ENCODE peak calls at places on chromosomes 13 and 19, in five cellular contexts. One of them, this sample, is unnamed.

GRCh38 chr13:57925250-57925649 is 293.7 kb downstream of the PCDH17 start:
- DNase-seq in psoas muscle: no peak
- DNase-seq in GM23248: no peak
- DNase-seq in uterus: no peak
- DNase-seq in fibroblast of lung: peak
- DNase-seq in this sample: no peak

GRCh38 chr13:26619321-26619720 is 61.8 kb downstream of the WASF3 start:
- DNase-seq in psoas muscle: no peak
- DNase-seq in GM23248: peak
- DNase-seq in uterus: no peak
- DNase-seq in fibroblast of lung: peak
- DNase-seq in this sample: no peak

GRCh38 chr19:54383330-54383729 is 18.6 kb upstream of the LAIR1 start:
- DNase-seq in psoas muscle: no peak
- DNase-seq in GM23248: no peak
- DNase-seq in uterus: no peak
- DNase-seq in fibroblast of lung: no peak
- DNase-seq in this sample: no peak

GRCh38 chr19:18875726-18876125 is 20.2 kb downstream of the CERS1 start:
- DNase-seq in psoas muscle: no peak
- DNase-seq in GM23248: peak
- DNase-seq in uterus: no peak
- DNase-seq in fibroblast of lung: peak
- DNase-seq in this sample: no peak

GRCh38 chr19:21848706-21849105 is 12.7 kb upstream of the ZNF43 start:
- DNase-seq in psoas muscle: no peak
- DNase-seq in GM23248: no peak
- DNase-seq in uterus: no peak
- DNase-seq in fibroblast of lung: peak
- DNase-seq in this sample: peak

GRCh38 chr19:3249408-3249807 is 24.9 kb downstream of the CELF5 start:
- DNase-seq in psoas muscle: no peak
- DNase-seq in GM23248: no peak
- DNase-seq in uterus: no peak
- DNase-seq in fibroblast of lung: no peak
- DNase-seq in this sample: no peak

GRCh38 chr13:67620665-67621064 is 390.5 kb upstream of the PCDH9 start:
- DNase-seq in psoas muscle: no peak
- DNase-seq in GM23248: no peak
- DNase-seq in uterus: no peak
- DNase-seq in fibroblast of lung: peak
- DNase-seq in this sample: no peak

GRCh38 chr19:50607874-50608785 is 31.6 kb downstream of the SYT3 start:
- DNase-seq in psoas muscle: peak
- DNase-seq in GM23248: peak
- DNase-seq in uterus: peak
- DNase-seq in fibroblast of lung: peak
- DNase-seq in this sample: peak

GRCh38 chr19:56393119-56394012 is at the start of gene ZNF582:
- DNase-seq in psoas muscle: peak
- DNase-seq in GM23248: peak
- DNase-seq in uterus: peak
- DNase-seq in fibroblast of lung: peak
- DNase-seq in this sample: peak

GRCh38 chr19:18589380-18590272 is 1.0 kb downstream of the REX1BD start:
- DNase-seq in psoas muscle: peak
- DNase-seq in GM23248: peak
- DNase-seq in uterus: peak
- DNase-seq in fibroblast of lung: peak
- DNase-seq in this sample: peak

GRCh38 chr13:113954046-113954841 is 19.6 kb downstream of the C13orf46 start:
- DNase-seq in psoas muscle: peak
- DNase-seq in GM23248: no peak
- DNase-seq in uterus: no peak
- DNase-seq in fibroblast of lung: no peak
- DNase-seq in this sample: no peak

GRCh38 chr13:44576396-44577235 is 486 bp upstream of the TSC22D1 start:
- DNase-seq in psoas muscle: peak
- DNase-seq in GM23248: peak
- DNase-seq in uterus: peak
- DNase-seq in fibroblast of lung: no peak
- DNase-seq in this sample: peak

GRCh38 chr13:98619556-98619955 is 42.6 kb upstream of the STK24 start:
- DNase-seq in psoas muscle: no peak
- DNase-seq in GM23248: no peak
- DNase-seq in uterus: no peak
- DNase-seq in fibroblast of lung: no peak
- DNase-seq in this sample: no peak

GRCh38 chr19:30178721-30179402 is 193.3 kb upstream of the ZNF536 start:
- DNase-seq in psoas muscle: no peak
- DNase-seq in GM23248: no peak
- DNase-seq in uterus: no peak
- DNase-seq in fibroblast of lung: no peak
- DNase-seq in this sample: no peak

GRCh38 chr13:22312405-22312803 is 641.5 kb downstream of the FGF9 start:
- DNase-seq in psoas muscle: no peak
- DNase-seq in GM23248: no peak
- DNase-seq in uterus: no peak
- DNase-seq in fibroblast of lung: no peak
- DNase-seq in this sample: no peak

GRCh38 chr13:107124129-107124718 is 556.3 kb upstream of the ARGLU1 start:
- DNase-seq in psoas muscle: no peak
- DNase-seq in GM23248: peak
- DNase-seq in uterus: no peak
- DNase-seq in fibroblast of lung: peak
- DNase-seq in this sample: no peak

GRCh38 chr13:42377640-42378382 is 105.9 kb downstream of the AKAP11 start:
- DNase-seq in psoas muscle: no peak
- DNase-seq in GM23248: no peak
- DNase-seq in uterus: no peak
- DNase-seq in fibroblast of lung: no peak
- DNase-seq in this sample: no peak

GRCh38 chr13:31885994-31886393 is 145.6 kb upstream of the FRY start:
- DNase-seq in psoas muscle: no peak
- DNase-seq in GM23248: peak
- DNase-seq in uterus: no peak
- DNase-seq in fibroblast of lung: peak
- DNase-seq in this sample: no peak

GRCh38 chr13:27005976-27006518 is 165.6 kb downstream of the USP12 start:
- DNase-seq in psoas muscle: no peak
- DNase-seq in GM23248: no peak
- DNase-seq in uterus: no peak
- DNase-seq in fibroblast of lung: no peak
- DNase-seq in this sample: no peak

GRCh38 chr19:14164088-14164487 is 27.7 kb upstream of the ASF1B start:
- DNase-seq in psoas muscle: no peak
- DNase-seq in GM23248: no peak
- DNase-seq in uterus: no peak
- DNase-seq in fibroblast of lung: no peak
- DNase-seq in this sample: no peak

GRCh38 chr13:33931397-33931987 is 113.5 kb downstream of the RFC3 start:
- DNase-seq in psoas muscle: no peak
- DNase-seq in GM23248: peak
- DNase-seq in uterus: no peak
- DNase-seq in fibroblast of lung: peak
- DNase-seq in this sample: peak

GRCh38 chr13:51614350-51614786 is 30.1 kb downstream of the WDFY2 start:
- DNase-seq in psoas muscle: peak
- DNase-seq in GM23248: peak
- DNase-seq in uterus: no peak
- DNase-seq in fibroblast of lung: no peak
- DNase-seq in this sample: peak
- H3K27ac ChIP-seq in psoas muscle: no peak
- H3K27ac ChIP-seq in GM23248: peak
- H3K27ac ChIP-seq in uterus: no peak
- H3K27ac ChIP-seq in fibroblast of lung: no peak
- H3K27ac ChIP-seq in this sample: no peak

GRCh38 chr19:932647-933552 is 7.1 kb downstream of the ARID3A start:
- DNase-seq in psoas muscle: peak
- DNase-seq in GM23248: peak
- DNase-seq in uterus: peak
- DNase-seq in fibroblast of lung: peak
- DNase-seq in this sample: peak

GRCh38 chr19:934865-935422 is 9.1 kb downstream of the ARID3A start:
- DNase-seq in psoas muscle: peak
- DNase-seq in GM23248: peak
- DNase-seq in uterus: peak
- DNase-seq in fibroblast of lung: peak
- DNase-seq in this sample: peak

GRCh38 chr19:936175-936546 is 10.3 kb downstream of the ARID3A start:
- DNase-seq in psoas muscle: no peak
- DNase-seq in GM23248: no peak
- DNase-seq in uterus: no peak
- DNase-seq in fibroblast of lung: no peak
- DNase-seq in this sample: no peak

GRCh38 chr19:933553-933882 is 7.7 kb downstream of the ARID3A start:
- DNase-seq in psoas muscle: no peak
- DNase-seq in GM23248: no peak
- DNase-seq in uterus: no peak
- DNase-seq in fibroblast of lung: no peak
- DNase-seq in this sample: no peak

GRCh38 chr19:934197-934840 is 8.5 kb downstream of the ARID3A start:
- DNase-seq in psoas muscle: no peak
- DNase-seq in GM23248: no peak
- DNase-seq in uterus: no peak
- DNase-seq in fibroblast of lung: no peak
- DNase-seq in this sample: peak
- H3K27ac ChIP-seq in psoas muscle: peak
- H3K27ac ChIP-seq in GM23248: peak
- H3K27ac ChIP-seq in uterus: peak
- H3K27ac ChIP-seq in fibroblast of lung: peak
- H3K27ac ChIP-seq in this sample: peak

GRCh38 chr19:46958542-46958941 is 61.1 kb upstream of the NPAS1 start:
- DNase-seq in psoas muscle: no peak
- DNase-seq in GM23248: peak
- DNase-seq in uterus: no peak
- DNase-seq in fibroblast of lung: peak
- DNase-seq in this sample: no peak
- H3K27ac ChIP-seq in psoas muscle: no peak
- H3K27ac ChIP-seq in GM23248: peak
- H3K27ac ChIP-seq in uterus: no peak
- H3K27ac ChIP-seq in fibroblast of lung: no peak
- H3K27ac ChIP-seq in this sample: no peak

DNA sequence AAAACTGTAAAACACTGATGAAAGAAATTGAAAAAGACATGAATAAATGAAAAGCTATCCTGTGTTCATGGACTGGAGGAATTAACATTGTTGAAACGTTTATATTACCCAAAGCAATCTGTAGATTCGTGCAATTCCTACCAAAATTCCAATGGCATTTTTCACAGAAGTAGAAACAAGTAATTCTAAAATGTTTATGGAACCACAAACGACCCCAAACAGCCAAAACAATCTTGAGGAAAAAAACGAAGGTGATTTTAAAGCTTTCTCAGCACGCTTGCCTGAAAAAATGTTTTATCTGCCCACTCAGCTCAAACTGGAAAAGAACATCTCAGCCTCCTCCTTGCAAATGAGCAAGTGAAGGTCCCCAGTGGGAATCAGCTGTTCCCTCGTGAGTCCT is 255.9 kb upstream of the IRS2 start:
- DNase-seq in psoas muscle: no peak
- DNase-seq in GM23248: peak
- DNase-seq in uterus: no peak
- DNase-seq in fibroblast of lung: no peak
- DNase-seq in this sample: no peak
- H3K27ac ChIP-seq in psoas muscle: no peak
- H3K27ac ChIP-seq in GM23248: no peak
- H3K27ac ChIP-seq in uterus: no peak
- H3K27ac ChIP-seq in fibroblast of lung: no peak
- H3K27ac ChIP-seq in this sample: no peak

GRCh38 chr19:39141929-39142328 is 16.3 kb downstream of the PAK4 start:
- DNase-seq in psoas muscle: no peak
- DNase-seq in GM23248: no peak
- DNase-seq in uterus: no peak
- DNase-seq in fibroblast of lung: no peak
- DNase-seq in this sample: no peak

GRCh38 chr19:39140594-39140993 is 15.0 kb downstream of the PAK4 start:
- DNase-seq in psoas muscle: no peak
- DNase-seq in GM23248: no peak
- DNase-seq in uterus: no peak
- DNase-seq in fibroblast of lung: no peak
- DNase-seq in this sample: no peak

GRCh38 chr19:39138221-39139211 is 12.9 kb downstream of the PAK4 start:
- DNase-seq in psoas muscle: no peak
- DNase-seq in GM23248: no peak
- DNase-seq in uterus: no peak
- DNase-seq in fibroblast of lung: no peak
- DNase-seq in this sample: no peak

GRCh38 chr19:39140195-39140516 is 14.6 kb downstream of the PAK4 start:
- DNase-seq in psoas muscle: no peak
- DNase-seq in GM23248: no peak
- DNase-seq in uterus: no peak
- DNase-seq in fibroblast of lung: no peak
- DNase-seq in this sample: no peak

DNA sequence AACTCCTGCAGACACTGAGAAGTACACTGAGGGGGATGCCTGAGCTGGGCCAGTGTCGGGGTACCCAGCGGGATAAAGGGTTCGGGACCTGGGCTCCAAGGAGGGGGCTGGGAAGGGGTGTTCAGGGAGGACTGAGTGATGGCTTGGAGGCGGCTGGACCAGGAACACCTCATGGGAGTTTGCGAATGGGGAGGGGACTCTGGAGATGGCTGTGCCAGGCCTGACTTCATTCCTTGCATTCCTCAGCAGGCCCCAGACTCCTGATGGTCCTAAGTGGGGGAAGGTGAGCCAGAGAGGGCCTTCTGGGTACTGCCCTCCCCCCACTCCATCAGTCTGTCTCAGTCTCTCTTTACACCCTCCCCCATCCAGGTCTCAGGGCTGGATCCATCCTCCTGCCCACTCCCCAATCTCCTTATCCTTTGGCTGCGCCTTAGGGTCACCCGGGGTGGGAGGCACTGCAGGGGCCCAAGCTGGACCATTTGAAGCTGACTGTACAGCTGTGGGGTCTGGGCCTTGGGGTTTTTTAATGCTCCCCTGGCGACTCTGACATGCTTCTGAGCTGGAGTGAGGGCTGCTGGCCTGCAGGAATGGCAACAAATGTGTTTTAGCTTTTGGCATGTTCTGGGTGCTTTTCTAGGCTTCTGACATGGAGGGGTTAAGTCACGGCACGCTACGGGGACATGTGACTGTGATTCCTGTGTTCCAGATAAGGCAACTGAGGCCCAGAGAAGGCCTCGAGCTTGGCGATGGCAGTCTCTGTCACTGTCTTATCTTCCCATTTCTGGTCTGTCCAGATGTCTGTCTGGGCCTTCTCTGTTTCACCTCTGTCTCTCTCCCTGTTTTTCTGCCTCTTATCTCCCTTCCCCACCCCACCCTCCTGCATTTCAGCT is 14.0 kb downstream of the PAK4 start:
- DNase-seq in psoas muscle: no peak
- DNase-seq in GM23248: no peak
- DNase-seq in uterus: no peak
- DNase-seq in fibroblast of lung: no peak
- DNase-seq in this sample: no peak
- H3K27ac ChIP-seq in psoas muscle: no peak
- H3K27ac ChIP-seq in GM23248: no peak
- H3K27ac ChIP-seq in uterus: peak
- H3K27ac ChIP-seq in fibroblast of lung: no peak
- H3K27ac ChIP-seq in this sample: peak